ENCODE peak calls at places on chromosome 6, in five cellular contexts. Z is effector memory CD4-positive, alpha-beta T cell; J is NCI-H2081 treated with DMSO at 0.1 percent for 48 hours; I is NB4; P is A549. B is an unnamed sample.
A peak's percentile ranks its signal among the peaks of the same experiment; 100 is the strongest.

GRCh38 chr6:157374889-157375443 is 6.0 kb upstream of the ZDHHC14 start:
- DNase-seq in P (no peak), Z (no peak), I (no peak), J (no peak), B (peak; percentile 21)

GRCh38 chr6:39208233-39208720 is 21.0 kb downstream of the KCNK5 start:
- DNase-seq in P (no peak), Z (no peak), I (no peak), J (no peak), B (no peak)

GRCh38 chr6:57173056-57173885 is 1.1 kb downstream of the BAG2 start:
- DNase-seq in I (peak; percentile 76), J (no peak), Z (no peak), P (peak; percentile 21), B (no peak)

GRCh38 chr6:55704421-55704820 is 125.4 kb upstream of the HMGCLL1 start:
- DNase-seq in J (no peak), Z (no peak), I (no peak), P (no peak), B (no peak)

GRCh38 chr6:30810813-30811329 is 66.5 kb upstream of the IER3 start:
- DNase-seq in I (no peak), Z (no peak), J (no peak), P (no peak), B (no peak)

GRCh38 chr6:7201732-7202541 is 94.2 kb downstream of the RREB1 start:
- DNase-seq in Z (no peak), I (peak; percentile 96), J (no peak), P (no peak), B (no peak)

GRCh38 chr6:10429638-10430427 is 15.0 kb upstream of the TFAP2A start:
- DNase-seq in P (no peak), I (peak; percentile 80), J (peak; percentile 69), Z (no peak), B (no peak)

GRCh38 chr6:123551939-123552707 is 84.6 kb downstream of the TRDN start:
- DNase-seq in P (no peak), I (no peak), J (no peak), Z (no peak), B (no peak)

GRCh38 chr6:37920667-37921066 is 101.1 kb downstream of the ZFAND3 start:
- DNase-seq in I (no peak), J (peak; percentile 44), P (peak; percentile 4), Z (no peak), B (peak; percentile 16)

B was measured in COLO829.